ENCODE peak calls at places on chromosomes 6 and 20, in seven cellular contexts. T is activated naive CD8-positive, alpha-beta T cell treated with anti-CD3 and anti-CD28 coated beads, Interleukin-2, amount 50 U/mL, for 24 hours; A is AG09319; J is cardiac fibroblast; Z is lower lobe of right lung; H is uterus; W is progenitor cell of endocrine pancreas. M is an unnamed sample.

GRCh38 chr6:106574729-106575458 is 54.4 kb downstream of the RTN4IP1 start:
- DNase-seq in J (peak), Z (no peak), H (no peak), T (no peak), W (no peak), A (peak), M (no peak)

GRCh38 chr6:159761135-159761872 is 541 bp upstream of the ACAT2 start:
- DNase-seq in Z (peak), T (peak), J (peak), A (no peak), H (peak), W (peak), M (peak)

GRCh38 chr20:61850926-61851900 is 214.5 kb downstream of the TAF4 start:
- DNase-seq in W (no peak), T (no peak), Z (no peak), H (no peak), A (no peak), J (no peak), M (no peak)

GRCh38 chr6:100381111-100381510 is 83.6 kb downstream of the SIM1 start:
- DNase-seq in W (no peak), H (no peak), A (no peak), T (no peak), Z (no peak), J (peak), M (no peak)

GRCh38 chr6:166005401-166005845 is 162.2 kb downstream of the TBXT start:
- DNase-seq in A (no peak), Z (no peak), W (no peak), T (no peak), H (peak), J (peak), M (no peak)

GRCh38 chr6:170087946-170088348 is 202.9 kb downstream of the DLL1 start:
- DNase-seq in J (no peak), W (no peak), T (peak), Z (peak), A (no peak), H (peak), M (peak)

GRCh38 chr6:16238658-16239089 is 287 bp downstream of the GMPR start:
- DNase-seq in W (no peak), H (no peak), Z (no peak), A (no peak), T (peak), J (no peak), M (peak)

GRCh38 chr6:150992682-150993081 is 127.2 kb downstream of the MTHFD1L start:
- DNase-seq in H (no peak), T (no peak), W (no peak), J (no peak), Z (no peak), A (no peak), M (no peak)

GRCh38 chr6:11197175-11197535 is 35.3 kb downstream of the NEDD9 start:
- DNase-seq in J (peak), H (no peak), Z (no peak), T (no peak), W (no peak), A (peak), M (no peak)

GRCh38 chr6:36109092-36109491 is 21.2 kb upstream of the MAPK13 start:
- DNase-seq in A (no peak), T (no peak), H (no peak), W (no peak), Z (no peak), J (no peak), M (no peak)

GRCh38 chr20:33539129-33539528 is 49.2 kb downstream of the CBFA2T2 start:
- DNase-seq in J (peak), H (no peak), A (peak), Z (no peak), T (no peak), W (no peak), M (no peak)

GRCh38 chr20:50274570-50275430 is 84.2 kb downstream of the CEBPB start:
- DNase-seq in A (no peak), W (no peak), J (no peak), T (no peak), Z (peak), H (no peak), M (no peak)

GRCh38 chr6:42711930-42712329 is 10.5 kb downstream of the PRPH2 start:
- DNase-seq in A (no peak), W (no peak), T (no peak), J (no peak), H (no peak), Z (no peak), M (no peak)

GRCh38 chr20:57783196-57783595 is 73.4 kb upstream of the PMEPA1 start:
- DNase-seq in A (no peak), W (no peak), Z (no peak), J (no peak), T (no peak), H (no peak), M (peak)

GRCh38 chr6:28360961-28361360 is 11.2 kb downstream of the ZKSCAN3 start:
- DNase-seq in Z (no peak), W (no peak), A (no peak), H (no peak), J (no peak), T (no peak), M (no peak)

GRCh38 chr6:105835373-105835772 is 250.8 kb upstream of the PRDM1 start:
- DNase-seq in W (peak), Z (no peak), T (no peak), H (no peak), J (peak), A (no peak), M (peak)

GRCh38 chr6:136113736-136114173 is 136.4 kb downstream of the MTFR2 start:
- DNase-seq in Z (peak), A (peak), W (no peak), J (peak), T (no peak), H (peak), M (peak)

GRCh38 chr6:109834131-109834530 is 143.0 kb downstream of the FIG4 start:
- DNase-seq in A (no peak), H (no peak), J (peak), Z (no peak), T (no peak), W (no peak), M (no peak)

GRCh38 chr6:157759028-157759427 is 64.0 kb upstream of the SNX9 start:
- DNase-seq in W (no peak), A (no peak), Z (no peak), H (no peak), T (no peak), J (no peak), M (no peak)

GRCh38 chr6:113694278-113695077 is 162.7 kb upstream of the MARCKS start:
- DNase-seq in A (no peak), T (no peak), H (no peak), Z (no peak), W (no peak), J (peak), M (no peak)

GRCh38 chr6:38117281-38117680 is 297.8 kb downstream of the ZFAND3 start:
- DNase-seq in T (no peak), W (no peak), A (no peak), Z (no peak), H (no peak), J (no peak), M (no peak)

GRCh38 chr20:7792131-7792869 is 148.0 kb downstream of the HAO1 start:
- DNase-seq in J (no peak), T (no peak), Z (no peak), W (no peak), H (no peak), A (no peak), M (no peak)

GRCh38 chr20:63434599-63435378 is 37.7 kb downstream of the KCNQ2 start:
- DNase-seq in J (peak), W (peak), A (peak), Z (peak), T (peak), H (peak), M (peak)

GRCh38 chr6:97958143-97958542 is 675.1 kb upstream of the MMS22L start:
- DNase-seq in H (no peak), Z (peak), T (no peak), W (no peak), A (no peak), J (peak), M (peak)

GRCh38 chr6:18263561-18264337 is 581 bp downstream of the DEK start:
- DNase-seq in A (peak), Z (peak), T (peak), W (peak), H (peak), J (peak), M (no peak)

GRCh38 chr20:63828545-63828944 is 2.5 kb downstream of the ZBTB46 start:
- DNase-seq in W (no peak), H (no peak), Z (no peak), J (no peak), A (no peak), T (no peak), M (no peak)

GRCh38 chr6:15792842-15793241 is 130.0 kb upstream of the DTNBP1 start:
- DNase-seq in H (no peak), W (no peak), A (no peak), J (no peak), Z (no peak), T (no peak), M (no peak)

GRCh38 chr6:159107451-159108260 is 61.5 kb upstream of the FNDC1 start:
- DNase-seq in A (no peak), J (no peak), T (no peak), W (no peak), H (no peak), Z (no peak), M (no peak)

GRCh38 chr6:65650086-65650485 is 56.9 kb downstream of the EYS start:
- DNase-seq in T (no peak), H (no peak), J (no peak), W (no peak), A (no peak), Z (no peak), M (no peak)

GRCh38 chr6:150715132-150715531 is 115.4 kb downstream of the PLEKHG1 start:
- DNase-seq in A (no peak), W (no peak), T (no peak), H (no peak), J (no peak), Z (no peak), M (no peak)

GRCh38 chr6:85594197-85594930 is 706 bp upstream of the SNX14 start:
- DNase-seq in A (no peak), T (peak), J (peak), H (no peak), Z (no peak), W (no peak), M (no peak)

GRCh38 chr20:5033566-5033965 is 32.3 kb upstream of the SLC23A2 start:
- DNase-seq in J (peak), A (peak), W (no peak), T (no peak), H (no peak), Z (no peak), M (no peak)

M was measured in H9.